ENCODE peak calls at places on chromosomes 1 and 21, in four cellular contexts. One of them, this sample, is unnamed.

GRCh38 chr1:75908717-75909152 is 23.5 kb downstream of the ASB17 start:
- DNase-seq in cardiac muscle cell: peak; percentile 65
- DNase-seq in uterus: no peak
- DNase-seq in stomach: no peak
- DNase-seq in this sample: no peak

GRCh38 chr1:157170677-157171515 is 32.7 kb upstream of the ETV3 start:
- DNase-seq in cardiac muscle cell: peak; percentile 33
- DNase-seq in uterus: no peak
- DNase-seq in stomach: peak; percentile 60
- DNase-seq in this sample: no peak

GRCh38 chr1:93443456-93443855 is 4.5 kb upstream of the FNBP1L start:
- DNase-seq in cardiac muscle cell: no peak
- DNase-seq in uterus: no peak
- DNase-seq in stomach: no peak
- DNase-seq in this sample: no peak

GRCh38 chr1:1092149-1092855 is 18.2 kb upstream of the RNF223 start:
- DNase-seq in cardiac muscle cell: no peak
- DNase-seq in uterus: no peak
- DNase-seq in stomach: no peak
- DNase-seq in this sample: peak; percentile 61

GRCh38 chr1:62530516-62531154 is 66.7 kb upstream of the ANGPTL3 start:
- DNase-seq in cardiac muscle cell: peak; percentile 53
- DNase-seq in uterus: peak; percentile 19
- DNase-seq in stomach: peak; percentile 69
- DNase-seq in this sample: no peak

GRCh38 chr1:28642056-28642846 is 616 bp downstream of the TAF12 start:
- DNase-seq in cardiac muscle cell: peak; percentile 6
- DNase-seq in uterus: no peak
- DNase-seq in stomach: no peak
- DNase-seq in this sample: no peak

GRCh38 chr1:29354511-29355098 is 118.3 kb downstream of the PTPRU start:
- DNase-seq in cardiac muscle cell: no peak
- DNase-seq in uterus: no peak
- DNase-seq in stomach: no peak
- DNase-seq in this sample: no peak

GRCh38 chr1:3405491-3405890 is 49.0 kb upstream of the ARHGEF16 start:
- DNase-seq in cardiac muscle cell: no peak
- DNase-seq in uterus: no peak
- DNase-seq in stomach: no peak
- DNase-seq in this sample: no peak

GRCh38 chr1:110565565-110565964 is 40.6 kb downstream of the KCNA2 start:
- DNase-seq in cardiac muscle cell: no peak
- DNase-seq in uterus: no peak
- DNase-seq in stomach: no peak
- DNase-seq in this sample: no peak

GRCh38 chr1:85062425-85063026 is 14.2 kb upstream of the MCOLN3 start:
- DNase-seq in cardiac muscle cell: no peak
- DNase-seq in uterus: no peak
- DNase-seq in stomach: no peak
- DNase-seq in this sample: no peak

GRCh38 chr1:204997616-204998015 is 45.4 kb upstream of the CNTN2 start:
- DNase-seq in cardiac muscle cell: peak; percentile 58
- DNase-seq in uterus: peak; percentile 55
- DNase-seq in stomach: no peak
- DNase-seq in this sample: no peak
- H3K27ac ChIP-seq in cardiac muscle cell: no peak overlapping the region
- H3K27ac ChIP-seq in uterus: peak overlapping the region; percentile 59
- H3K27ac ChIP-seq in stomach: no peak overlapping the region
- H3K27ac ChIP-seq in this sample: no peak overlapping the region

DNA sequence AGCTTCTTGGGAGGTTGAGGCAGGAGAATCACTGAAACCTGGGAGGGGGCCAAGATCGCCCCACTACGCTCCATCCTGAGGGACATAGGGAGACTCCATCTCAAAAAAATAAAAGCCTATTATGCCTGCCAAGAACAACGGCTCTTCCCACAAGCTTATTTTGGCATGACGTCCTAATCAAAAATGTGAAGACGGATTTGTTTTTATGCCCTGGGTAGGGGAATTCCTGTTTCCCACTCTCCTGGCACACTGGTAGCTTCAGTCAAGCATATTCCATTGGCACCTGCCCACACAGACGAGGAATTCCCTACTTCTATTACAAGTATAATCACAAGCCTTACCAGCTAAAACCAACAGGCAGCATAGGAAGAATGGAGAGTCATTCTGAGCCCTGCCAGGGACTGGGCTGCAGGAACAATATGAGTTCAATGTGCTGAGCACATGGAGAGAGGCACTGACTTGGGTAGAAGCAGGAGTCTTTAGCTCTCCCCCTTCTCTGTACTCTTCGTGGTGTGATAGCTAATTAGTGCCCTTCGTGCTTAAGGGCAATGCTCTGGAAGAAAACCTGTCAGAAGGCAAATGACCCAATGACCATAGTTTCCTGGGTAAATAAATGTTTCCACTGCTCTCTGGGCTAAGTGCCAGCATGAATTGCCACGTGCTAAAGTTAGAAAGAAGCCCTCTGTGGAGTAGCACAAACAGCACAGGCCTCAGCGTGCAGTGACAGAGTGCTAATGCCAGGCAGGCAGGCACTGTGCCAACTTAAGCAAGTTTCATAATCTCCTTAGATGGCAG is 16.8 kb downstream of the TNFSF4 start:
- DNase-seq in cardiac muscle cell: peak; percentile 85
- DNase-seq in uterus: peak; percentile 45
- DNase-seq in stomach: peak; percentile 91
- DNase-seq in this sample: peak; percentile 84
- H3K27ac ChIP-seq in cardiac muscle cell: peak overlapping the region; percentile 70
- H3K27ac ChIP-seq in uterus: peak overlapping the region; percentile 39
- H3K27ac ChIP-seq in stomach: peak overlapping the region; percentile 65
- H3K27ac ChIP-seq in this sample: peak overlapping the region; percentile 43

GRCh38 chr1:39420493-39420892 is 70.9 kb upstream of the BMP8A start:
- DNase-seq in cardiac muscle cell: no peak
- DNase-seq in uterus: no peak
- DNase-seq in stomach: no peak
- DNase-seq in this sample: no peak

GRCh38 chr1:39412892-39413291 is 78.5 kb upstream of the BMP8A start:
- DNase-seq in cardiac muscle cell: no peak
- DNase-seq in uterus: no peak
- DNase-seq in stomach: no peak
- DNase-seq in this sample: no peak

GRCh38 chr1:39413902-39414528 is 77.4 kb upstream of the BMP8A start:
- DNase-seq in cardiac muscle cell: no peak
- DNase-seq in uterus: no peak
- DNase-seq in stomach: no peak
- DNase-seq in this sample: no peak

GRCh38 chr1:39418223-39418622 is 73.2 kb upstream of the BMP8A start:
- DNase-seq in cardiac muscle cell: peak; percentile 32
- DNase-seq in uterus: no peak
- DNase-seq in stomach: no peak
- DNase-seq in this sample: no peak

GRCh38 chr1:39416609-39417008 is 74.8 kb upstream of the BMP8A start:
- DNase-seq in cardiac muscle cell: peak; percentile 28
- DNase-seq in uterus: no peak
- DNase-seq in stomach: no peak
- DNase-seq in this sample: no peak
- H3K27ac ChIP-seq in cardiac muscle cell: no peak overlapping the region
- H3K27ac ChIP-seq in uterus: no peak overlapping the region
- H3K27ac ChIP-seq in stomach: no peak overlapping the region
- H3K27ac ChIP-seq in this sample: no peak overlapping the region

GRCh38 chr1:230849451-230850194 is 18.7 kb downstream of the C1orf198 start:
- DNase-seq in cardiac muscle cell: peak; percentile 96
- DNase-seq in uterus: peak; percentile 69
- DNase-seq in stomach: no peak
- DNase-seq in this sample: peak; percentile 90

GRCh38 chr1:230848235-230848634 is 20.1 kb downstream of the C1orf198 start:
- DNase-seq in cardiac muscle cell: no peak
- DNase-seq in uterus: no peak
- DNase-seq in stomach: no peak
- DNase-seq in this sample: no peak

GRCh38 chr1:230852959-230853358 is 15.4 kb downstream of the C1orf198 start:
- DNase-seq in cardiac muscle cell: no peak
- DNase-seq in uterus: no peak
- DNase-seq in stomach: no peak
- DNase-seq in this sample: no peak

GRCh38 chr1:230851291-230851691 is 17.0 kb downstream of the C1orf198 start:
- DNase-seq in cardiac muscle cell: peak; percentile 74
- DNase-seq in uterus: no peak
- DNase-seq in stomach: no peak
- DNase-seq in this sample: no peak

GRCh38 chr1:230850547-230850946 is 17.8 kb downstream of the C1orf198 start:
- DNase-seq in cardiac muscle cell: no peak
- DNase-seq in uterus: no peak
- DNase-seq in stomach: no peak
- DNase-seq in this sample: no peak
- H3K27ac ChIP-seq in cardiac muscle cell: peak overlapping the region; percentile 97
- H3K27ac ChIP-seq in uterus: peak overlapping the region; percentile 77
- H3K27ac ChIP-seq in stomach: peak overlapping the region; percentile 67
- H3K27ac ChIP-seq in this sample: peak overlapping the region; percentile 95

DNA sequence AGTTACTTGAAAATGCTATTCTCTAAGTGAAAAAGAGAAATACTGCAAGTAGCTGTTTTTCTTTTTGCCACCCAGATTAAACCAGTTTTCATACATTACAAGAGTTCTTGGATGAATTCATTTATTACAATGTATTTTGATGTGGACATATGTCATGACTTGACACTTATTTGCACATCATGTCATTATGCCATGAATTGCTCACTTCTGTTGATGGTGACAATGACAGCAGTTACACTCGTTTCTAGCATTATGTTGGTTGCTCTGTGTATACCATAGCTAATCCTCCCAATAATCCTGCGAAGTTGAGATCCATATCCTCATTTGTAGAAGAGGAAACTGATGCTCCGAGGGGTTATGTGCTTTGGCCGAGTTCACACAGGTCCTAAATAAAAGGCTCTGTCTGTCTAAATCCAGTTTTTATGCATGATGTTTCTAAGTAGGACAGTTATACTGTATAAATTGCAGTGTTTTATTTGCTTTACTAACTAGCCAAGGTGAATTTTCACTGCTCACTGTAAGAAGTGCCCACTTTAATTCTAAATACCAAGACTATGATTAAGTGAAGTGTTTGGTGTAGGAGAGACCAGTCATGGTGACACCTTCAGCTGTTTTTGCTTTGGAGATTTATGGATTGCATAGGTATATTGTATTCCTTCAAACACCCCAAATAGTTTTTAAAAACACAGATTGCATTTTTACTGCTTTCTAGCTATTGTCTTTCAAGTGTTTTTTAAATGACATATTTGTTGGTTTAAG is 56.7 kb downstream of the PRDM2 start:
- DNase-seq in cardiac muscle cell: no peak
- DNase-seq in uterus: no peak
- DNase-seq in stomach: no peak
- DNase-seq in this sample: no peak
- H3K27ac ChIP-seq in cardiac muscle cell: no peak overlapping the region
- H3K27ac ChIP-seq in uterus: no peak overlapping the region
- H3K27ac ChIP-seq in stomach: no peak overlapping the region
- H3K27ac ChIP-seq in this sample: no peak overlapping the region

GRCh38 chr1:118905671-118906070 is 82.5 kb downstream of the TBX15 start:
- DNase-seq in cardiac muscle cell: no peak
- DNase-seq in uterus: no peak
- DNase-seq in stomach: no peak
- DNase-seq in this sample: no peak
- H3K27ac ChIP-seq in cardiac muscle cell: no peak overlapping the region
- H3K27ac ChIP-seq in uterus: no peak overlapping the region
- H3K27ac ChIP-seq in stomach: no peak overlapping the region
- H3K27ac ChIP-seq in this sample: no peak overlapping the region

GRCh38 chr1:10736623-10737267 is 59.7 kb downstream of the CASZ1 start:
- DNase-seq in cardiac muscle cell: no peak
- DNase-seq in uterus: no peak
- DNase-seq in stomach: peak; percentile 89
- DNase-seq in this sample: no peak

GRCh38 chr1:10737651-10738050 is 58.8 kb downstream of the CASZ1 start:
- DNase-seq in cardiac muscle cell: no peak
- DNase-seq in uterus: no peak
- DNase-seq in stomach: no peak
- DNase-seq in this sample: no peak

GRCh38 chr1:10735603-10736305 is 60.7 kb downstream of the CASZ1 start:
- DNase-seq in cardiac muscle cell: no peak
- DNase-seq in uterus: no peak
- DNase-seq in stomach: no peak
- DNase-seq in this sample: no peak

GRCh38 chr1:10738125-10738746 is 58.2 kb downstream of the CASZ1 start:
- DNase-seq in cardiac muscle cell: no peak
- DNase-seq in uterus: no peak
- DNase-seq in stomach: peak; percentile 91
- DNase-seq in this sample: no peak

DNA sequence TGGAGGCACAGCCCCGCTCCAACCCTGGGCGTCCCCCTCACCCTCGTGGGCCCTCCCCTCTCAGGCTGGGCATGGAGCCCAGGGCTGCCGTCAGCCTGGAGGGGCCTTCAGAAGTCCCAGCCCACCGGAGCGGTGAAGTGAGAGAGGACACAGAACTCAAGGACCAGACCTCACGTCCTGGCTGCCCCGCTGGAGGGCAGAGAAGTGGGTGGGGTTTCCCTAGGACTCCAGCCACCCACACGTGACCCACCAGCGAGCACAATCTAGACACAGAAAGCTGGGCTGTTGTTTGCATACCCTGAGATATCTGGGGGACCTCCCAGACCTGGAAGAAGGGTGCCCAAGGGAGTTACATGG is 59.2 kb downstream of the CASZ1 start:
- DNase-seq in cardiac muscle cell: no peak
- DNase-seq in uterus: no peak
- DNase-seq in stomach: peak; percentile 58
- DNase-seq in this sample: no peak
- H3K27ac ChIP-seq in cardiac muscle cell: peak overlapping the region; percentile 75
- H3K27ac ChIP-seq in uterus: no peak overlapping the region
- H3K27ac ChIP-seq in stomach: peak overlapping the region; percentile 82
- H3K27ac ChIP-seq in this sample: no peak overlapping the region

DNA sequence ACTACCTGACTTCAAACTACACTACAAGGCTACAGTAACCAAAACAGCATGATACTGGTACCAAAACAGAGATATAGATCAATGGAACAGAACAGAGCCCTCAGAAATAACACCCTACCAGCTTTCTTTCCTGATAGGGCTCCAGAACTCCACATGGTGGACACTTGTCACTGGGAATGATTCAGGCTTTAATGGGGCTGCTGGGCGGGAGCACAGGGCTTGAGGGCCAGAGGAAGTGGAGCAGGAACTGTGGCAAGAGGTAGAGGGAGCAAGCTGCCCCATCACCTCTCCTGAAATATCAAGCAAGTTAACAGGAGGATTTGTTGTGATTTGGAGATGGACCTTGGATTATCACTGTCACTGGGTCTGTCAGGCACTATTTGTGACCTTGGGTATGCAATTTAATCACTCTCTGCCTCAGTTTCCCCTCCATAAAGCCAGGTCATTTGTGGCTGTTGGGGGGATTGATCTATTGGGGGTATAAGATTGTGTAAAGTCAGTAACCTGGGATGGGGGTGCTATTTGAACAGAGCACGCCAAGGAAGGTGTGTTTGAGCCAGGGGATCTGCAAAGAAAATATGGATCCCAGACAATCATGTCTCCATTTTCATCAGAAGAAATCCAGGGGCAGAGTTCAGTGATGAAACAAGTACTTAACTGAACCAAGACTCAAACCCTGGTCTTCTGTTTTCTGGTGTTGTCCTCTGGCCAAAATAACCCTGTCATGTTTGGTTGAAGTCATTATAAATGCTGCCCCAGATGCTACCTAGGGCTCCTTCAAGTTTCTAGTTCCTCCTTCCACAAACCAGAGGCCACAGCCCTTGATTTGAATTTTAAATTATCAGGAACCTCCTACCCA is 25.2 kb downstream of the ETS2 start:
- DNase-seq in cardiac muscle cell: no peak
- DNase-seq in uterus: no peak
- DNase-seq in stomach: no peak
- DNase-seq in this sample: no peak
- H3K27ac ChIP-seq in cardiac muscle cell: no peak overlapping the region
- H3K27ac ChIP-seq in uterus: peak overlapping the region; percentile 44
- H3K27ac ChIP-seq in stomach: peak overlapping the region; percentile 59
- H3K27ac ChIP-seq in this sample: no peak overlapping the region